ENCODE peak calls at places on chromosomes 5 and 9, in eight cellular contexts. M is small intestine; N is osteoblast; S is AG04450; X is CD4-positive, alpha-beta T cell; B is heart left ventricle; Q is cardiac muscle cell; I is CD4-positive, CD25-positive, alpha-beta regulatory T cell. E is an unnamed sample.

GRCh38 chr5:125134216-125135081 is 388.0 kb upstream of the ZNF608 start:
- DNase-seq in M (no peak), N (peak; percentile 83), S (no peak), X (no peak), B (no peak), Q (no peak), I (no peak), E (no peak)

GRCh38 chr9:134735441-134736175 is 94.0 kb downstream of the COL5A1 start:
- DNase-seq in M (no peak), N (no peak), S (no peak), X (no peak), B (peak; percentile 88), Q (no peak), I (no peak), E (no peak)

GRCh38 chr9:88502552-88503034 is 32.4 kb upstream of the NXNL2 start:
- DNase-seq in M (no peak), N (no peak), S (no peak), X (no peak), B (no peak), Q (no peak), I (no peak), E (no peak)

GRCh38 chr5:56161927-56162326 is 71.2 kb downstream of the ANKRD55 start:
- DNase-seq in M (no peak), N (no peak), S (no peak), X (no peak), B (no peak), Q (no peak), I (no peak), E (no peak)

GRCh38 chr5:177984565-177985166 is 11.4 kb downstream of the PROP1 start:
- DNase-seq in M (no peak), N (peak; percentile 73), S (no peak), X (no peak), B (no peak), Q (no peak), I (no peak), E (no peak)

GRCh38 chr9:95030920-95031662 is 286.4 kb downstream of the FANCC start:
- DNase-seq in M (no peak), N (no peak), S (no peak), X (no peak), B (no peak), Q (no peak), I (no peak), E (no peak)

GRCh38 chr5:141245250-141245717 is at the start of gene PCDHB15:
- DNase-seq in M (no peak), N (peak; percentile 75), S (no peak), X (no peak), B (no peak), Q (peak; percentile 54), I (no peak), E (no peak)

GRCh38 chr5:179759961-179760541 is 27.4 kb downstream of the MAML1 start:
- DNase-seq in M (no peak), N (no peak), S (no peak), X (no peak), B (no peak), Q (no peak), I (peak; percentile 55), E (no peak)

GRCh38 chr5:135326296-135327240 is 72.5 kb downstream of the MACROH2A1 start:
- DNase-seq in M (no peak), N (no peak), S (no peak), X (no peak), B (no peak), Q (no peak), I (no peak), E (no peak)

GRCh38 chr9:2494571-2494970 is 127.0 kb upstream of the VLDLR start:
- DNase-seq in M (no peak), N (peak; percentile 69), S (peak; percentile 78), X (no peak), B (no peak), Q (peak; percentile 62), I (no peak), E (no peak)

GRCh38 chr5:100777680-100778281 is 125.3 kb downstream of the ST8SIA4 start:
- DNase-seq in M (peak; percentile 3), N (peak; percentile 78), S (peak; percentile 58), X (no peak), B (no peak), Q (no peak), I (peak; percentile 20), E (no peak)

GRCh38 chr5:139445325-139446170 is 6.2 kb upstream of the DNAJC18 start:
- DNase-seq in M (no peak), N (peak; percentile 63), S (peak; percentile 53), X (no peak), B (no peak), Q (peak; percentile 64), I (no peak), E (no peak)

GRCh38 chr9:113352411-113352810 is 3.1 kb downstream of the BSPRY start:
- DNase-seq in M (no peak), N (peak; percentile 54), S (no peak), X (no peak), B (no peak), Q (no peak), I (no peak), E (no peak)

GRCh38 chr9:126558051-126558665 is 55.6 kb upstream of the LMX1B start:
- DNase-seq in M (peak; percentile 68), N (peak; percentile 92), S (no peak), X (peak; percentile 48), B (peak; percentile 60), Q (peak; percentile 76), I (peak; percentile 62), E (no peak)

GRCh38 chr5:178355662-178356061 is 123.1 kb upstream of the PHYKPL start:
- DNase-seq in M (no peak), N (peak; percentile 61), S (no peak), X (no peak), B (no peak), Q (no peak), I (no peak), E (no peak)

GRCh38 chr9:128420651-128421473 is at the start of gene CERCAM:
- DNase-seq in M (no peak), N (peak; percentile 98), S (no peak), X (peak; percentile 33), B (peak; percentile 73), Q (peak; percentile 80), I (peak; percentile 18), E (no peak)

GRCh38 chr9:133573791-133574515 is 35.2 kb downstream of the FAM163B start:
- DNase-seq in M (no peak), N (no peak), S (no peak), X (no peak), B (no peak), Q (no peak), I (no peak), E (no peak)

GRCh38 chr5:19256036-19256435 is 732.0 kb downstream of the CDH18 start:
- DNase-seq in M (no peak), N (no peak), S (no peak), X (no peak), B (no peak), Q (peak; percentile 16), I (no peak), E (no peak)

GRCh38 chr9:102499468-102499867 is 495.7 kb upstream of the CYLC2 start:
- DNase-seq in M (no peak), N (no peak), S (no peak), X (no peak), B (no peak), Q (no peak), I (no peak), E (no peak)

GRCh38 chr9:102497709-102498108 is 497.4 kb upstream of the CYLC2 start:
- DNase-seq in M (no peak), N (no peak), S (no peak), X (no peak), B (no peak), Q (no peak), I (no peak), E (no peak)
- H3K27ac ChIP-seq in M (no peak overlapping the region), N (no peak overlapping the region), S (no peak overlapping the region), X (no peak overlapping the region), B (no peak overlapping the region), Q (no peak overlapping the region), I (no peak overlapping the region), E (no peak overlapping the region)

DNA sequence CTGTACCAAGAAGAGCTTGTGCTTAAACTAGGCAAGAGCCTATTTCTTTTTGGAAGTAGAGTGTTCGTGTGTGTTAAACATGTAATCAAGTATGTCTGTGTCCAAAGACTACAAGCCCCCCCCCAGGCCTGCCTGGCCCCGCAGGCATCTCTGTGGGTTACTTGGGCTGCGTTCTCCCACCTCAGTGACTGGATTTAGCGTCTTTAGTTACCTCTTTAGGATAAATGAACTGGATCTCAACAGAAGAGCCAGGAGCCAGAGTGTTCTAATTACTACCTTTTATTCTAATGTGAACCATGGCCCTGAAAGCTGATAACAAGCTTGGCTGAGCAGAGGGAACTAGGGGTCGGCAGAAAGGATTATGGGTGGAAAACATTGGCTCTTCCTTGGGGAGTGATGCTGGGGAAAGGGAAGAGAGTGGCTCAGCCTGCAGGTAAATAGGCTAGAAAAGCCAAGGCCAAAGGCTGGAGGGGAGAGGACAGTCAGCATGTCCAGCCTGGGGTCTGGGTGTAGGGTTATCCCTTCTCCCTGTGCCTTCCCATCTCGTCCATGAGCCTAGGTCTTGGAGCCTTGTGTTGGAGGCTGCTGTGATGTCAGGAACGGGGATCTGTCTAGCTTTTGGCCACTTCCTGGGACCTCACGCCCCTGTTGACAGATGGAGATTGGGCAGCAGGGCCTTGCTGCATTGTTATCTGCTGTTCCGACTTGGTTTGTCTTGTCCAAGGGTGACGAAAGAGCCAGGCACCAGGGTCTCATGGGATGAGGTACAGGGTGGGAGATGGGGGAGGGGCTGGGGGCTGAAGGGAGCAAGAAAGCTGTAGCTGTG is 11.1 kb downstream of the CD74 start:
- DNase-seq in M (no peak), N (peak; percentile 49), S (no peak), X (no peak), B (no peak), Q (no peak), I (no peak), E (no peak)
- H3K27ac ChIP-seq in M (no peak overlapping the region), N (no peak overlapping the region), S (no peak overlapping the region), X (no peak overlapping the region), B (no peak overlapping the region), Q (peak overlapping the region; percentile 50), I (no peak overlapping the region), E (no peak overlapping the region)

DNA sequence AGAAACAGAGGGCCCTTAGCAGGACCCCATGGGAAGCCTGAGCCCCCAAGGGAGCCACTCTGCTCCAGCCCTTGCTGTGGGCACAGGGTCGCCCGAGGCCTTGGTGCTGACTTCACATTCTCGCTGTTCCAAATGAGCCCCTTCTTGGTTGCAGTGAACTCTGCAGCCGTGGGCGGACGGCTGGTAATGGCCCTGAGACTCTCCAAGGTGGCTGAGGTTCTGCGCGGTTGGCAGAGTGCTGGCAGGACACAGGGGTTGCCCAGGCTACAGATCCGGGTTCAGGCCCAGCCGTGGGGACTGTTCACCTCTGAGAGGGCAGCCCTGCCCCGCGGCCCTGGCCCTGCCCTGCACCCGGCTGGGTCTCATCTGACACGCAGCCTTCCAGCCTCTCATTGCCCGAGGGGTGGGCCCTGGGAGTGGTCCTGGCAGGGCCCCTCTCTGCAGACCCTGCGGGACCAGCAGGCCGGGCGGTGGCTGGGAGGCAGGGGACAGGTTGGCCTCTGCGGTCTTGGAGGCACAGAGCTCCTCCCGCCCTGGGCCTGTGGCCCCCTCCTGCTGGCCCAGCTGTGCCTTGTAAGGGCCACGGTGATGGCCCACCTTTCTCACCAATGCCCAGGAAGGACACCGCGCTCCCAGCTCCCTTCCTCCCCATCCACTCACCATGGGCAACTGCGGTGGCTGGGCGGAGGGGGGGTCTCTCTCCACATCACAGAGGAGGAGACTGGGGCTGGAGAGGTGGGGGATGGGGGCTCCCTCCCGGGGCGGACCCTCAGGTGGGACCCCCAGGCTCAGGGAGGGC is 51.6 kb downstream of the AHRR start:
- DNase-seq in M (no peak), N (peak; percentile 86), S (no peak), X (no peak), B (no peak), Q (no peak), I (no peak), E (no peak)
- H3K27ac ChIP-seq in M (no peak overlapping the region), N (peak overlapping the region; percentile 95), S (peak overlapping the region; percentile 70), X (no peak overlapping the region), B (no peak overlapping the region), Q (no peak overlapping the region), I (no peak overlapping the region), E (peak overlapping the region; percentile 54)

GRCh38 chr5:158461240-158461854 is 602.4 kb upstream of the CLINT1 start:
- DNase-seq in M (no peak), N (no peak), S (no peak), X (no peak), B (peak; percentile 49), Q (no peak), I (no peak), E (no peak)
- H3K27ac ChIP-seq in M (no peak overlapping the region), N (no peak overlapping the region), S (no peak overlapping the region), X (no peak overlapping the region), B (peak overlapping the region; percentile 51), Q (no peak overlapping the region), I (no peak overlapping the region), E (no peak overlapping the region)